ENCODE peak calls at places on chromosomes 4 and X, in seven cellular contexts. W is neuronal stem cell, I is H9, T is H1, D is mesenchymal stem cell, M is mesendoderm, H is trophoblast cell. S is an unnamed sample. For H3K4me1, the result is how much of the 10 kb centered on the place peaks cover.

GRCh38 chr4:183550345-183551080 is 45.7 kb downstream of the ING2 start:
- DNase-seq in W (no peak), I (no peak), T (no peak), D (no peak), M (no peak), H (no peak), S (no peak)

GRCh38 chr4:95363579-95363965 is 185.2 kb downstream of the UNC5C start:
- DNase-seq in W (no peak), I (no peak), T (no peak), D (no peak), M (no peak), H (no peak), S (no peak)

GRCh38 chr4:188439641-188440311 is 300.5 kb downstream of the TRIML1 start:
- DNase-seq in W (no peak), I (no peak), T (no peak), D (no peak), M (no peak), H (no peak), S (peak)

GRCh38 chr4:104491826-104492771 is 2.6 kb downstream of the CXXC4 start:
- DNase-seq in W (peak), I (peak), T (no peak), D (peak), M (peak), H (peak), S (no peak)

GRCh38 chr4:844752-845232 is 18.9 kb upstream of the CPLX1 start:
- DNase-seq in W (no peak), I (no peak), T (no peak), D (no peak), M (no peak), H (no peak), S (no peak)

GRCh38 chrX:20333672-20334071 is 67.0 kb upstream of the RPS6KA3 start:
- DNase-seq in W (no peak), I (no peak), T (no peak), D (no peak), M (no peak), H (no peak), S (no peak)

GRCh38 chr4:25441519-25442117 is 64.6 kb downstream of the ANAPC4 start:
- DNase-seq in W (peak), I (peak), T (no peak), D (peak), M (peak), H (peak), S (peak)

GRCh38 chr4:172547724-172548123 is 620.9 kb upstream of the GALNT7 start:
- DNase-seq in W (no peak), I (no peak), T (no peak), D (peak), M (no peak), H (no peak), S (no peak)

GRCh38 chrX:110341189-110342035 is 17.2 kb upstream of the RTL9 start:
- DNase-seq in W (no peak), I (no peak), T (no peak), D (peak), M (peak), H (peak), S (peak)

GRCh38 chrX:63012574-63012973 is 338.6 kb downstream of the SPIN4 start:
- DNase-seq in W (no peak), I (no peak), T (no peak), D (no peak), M (no peak), H (no peak), S (no peak)

GRCh38 chr4:62548108-62548524 is 1348.0 kb downstream of the ADGRL3 start:
- DNase-seq in W (no peak), I (peak), T (peak), D (no peak), M (peak), H (no peak), S (no peak)

GRCh38 chrX:69050051-69050785 is 115.0 kb downstream of the PJA1 start:
- DNase-seq in W (no peak), I (peak), T (no peak), D (no peak), M (peak), H (peak), S (no peak)

GRCh38 chr4:6527259-6527658 is 47.7 kb upstream of the MAN2B2 start:
- DNase-seq in W (no peak), I (no peak), T (no peak), D (no peak), M (no peak), H (no peak), S (no peak)

GRCh38 chr4:26792639-26793038 is 68.0 kb upstream of the STIM2 start:
- DNase-seq in W (no peak), I (no peak), T (no peak), D (no peak), M (no peak), H (no peak), S (no peak)

GRCh38 chr4:85867281-85867680 is 392.3 kb downstream of the ARHGAP24 start:
- DNase-seq in W (no peak), I (no peak), T (no peak), D (no peak), M (no peak), H (no peak), S (no peak)

GRCh38 chrX:129557844-129558243 is 17.8 kb downstream of the OCRL start:
- DNase-seq in W (no peak), I (no peak), T (no peak), D (no peak), M (no peak), H (no peak), S (peak)

GRCh38 chrX:130100180-130100579 is 10.1 kb downstream of the ELF4 start:
- DNase-seq in W (no peak), I (no peak), T (no peak), D (no peak), M (no peak), H (peak), S (no peak)

GRCh38 chrX:154490021-154490413 is 412 bp downstream of the SLC10A3 start:
- DNase-seq in W (no peak), I (no peak), T (no peak), D (peak), M (peak), H (peak), S (peak)

GRCh38 chrX:20522420-20522819 is 255.7 kb upstream of the RPS6KA3 start:
- DNase-seq in W (no peak), I (no peak), T (no peak), D (no peak), M (no peak), H (no peak), S (peak)

GRCh38 chr4:94452476-94453300 is 946 bp downstream of the PDLIM5 start:
- DNase-seq in W (peak), I (peak), T (peak), D (peak), M (peak), H (peak), S (peak)

GRCh38 chr4:138669479-138670165 is 346.0 kb upstream of the NOCT start:
- DNase-seq in W (no peak), I (no peak), T (no peak), D (peak), M (no peak), H (no peak), S (peak)

GRCh38 chr4:6295495-6295894 is 25.8 kb downstream of the WFS1 start:
- DNase-seq in W (no peak), I (no peak), T (no peak), D (no peak), M (no peak), H (no peak), S (no peak)

GRCh38 chr4:83231620-83232056 is 53.0 kb downstream of the COQ2 start:
- DNase-seq in W (no peak), I (no peak), T (no peak), D (peak), M (no peak), H (peak), S (no peak)

GRCh38 chrX:16160729-16161128 is 6.6 kb upstream of the MAGEB17 start:
- DNase-seq in W (no peak), I (no peak), T (no peak), D (peak), M (peak), H (peak), S (peak)

GRCh38 chr4:53196872-53197759 is 168.7 kb downstream of the SCFD2 start:
- DNase-seq in W (peak), I (no peak), T (no peak), D (peak), M (peak), H (peak), S (peak)

GRCh38 chr4:141215972-141216761 is 4.5 kb upstream of the ZNF330 start:
- DNase-seq in W (no peak), I (no peak), T (no peak), D (no peak), M (no peak), H (peak), S (no peak)

GRCh38 chr4:141223418-141223817 is 2.7 kb downstream of the ZNF330 start:
- DNase-seq in W (no peak), I (no peak), T (no peak), D (no peak), M (no peak), H (no peak), S (no peak)

GRCh38 chr4:141215030-141215429 is 5.7 kb upstream of the ZNF330 start:
- DNase-seq in W (no peak), I (no peak), T (no peak), D (no peak), M (no peak), H (no peak), S (no peak)

GRCh38 chr4:141220655-141221605 is at the start of gene ZNF330:
- DNase-seq in W (peak), I (peak), T (peak), D (peak), M (peak), H (peak), S (peak)

GRCh38 chr4:141220271-141220654 is 432 bp upstream of the ZNF330 start:
- DNase-seq in W (no peak), I (peak), T (no peak), D (no peak), M (peak), H (peak), S (no peak)
- H2BK5ac ChIP-seq in W (no peak), I (no peak), T (no peak), D (no peak), M (no peak), H (no peak), S (peak)

GRCh38 chr4:2871911-2872310 is 28.3 kb downstream of the ADD1 start:
- DNase-seq in W (no peak), I (no peak), T (no peak), D (no peak), M (no peak), H (no peak), S (no peak)
- H3K4me1 ChIP-seq in W (under half), I (under half), T (under half), D (under half), M (under half), H (under half), S (under half)

GRCh38 chr4:41580007-41580406 is 42.0 kb downstream of the LIMCH1 start:
- DNase-seq in W (no peak), I (no peak), T (no peak), D (no peak), M (no peak), H (no peak), S (no peak)
- H2BK5ac ChIP-seq in W (no peak), I (no peak), T (no peak), D (no peak), M (no peak), H (no peak), S (no peak)

GRCh38 chr4:47068986-47069385 is 37.6 kb downstream of the GABRB1 start:
- DNase-seq in W (no peak), I (no peak), T (no peak), D (no peak), M (no peak), H (no peak), S (peak)

GRCh38 chr4:47075919-47076318 is 44.6 kb downstream of the GABRB1 start:
- DNase-seq in W (no peak), I (no peak), T (no peak), D (no peak), M (no peak), H (no peak), S (no peak)

GRCh38 chr4:47075241-47075640 is 43.9 kb downstream of the GABRB1 start:
- DNase-seq in W (no peak), I (no peak), T (no peak), D (no peak), M (no peak), H (no peak), S (peak)

GRCh38 chr4:47074836-47075235 is 43.5 kb downstream of the GABRB1 start:
- DNase-seq in W (no peak), I (no peak), T (no peak), D (no peak), M (no peak), H (no peak), S (peak)

GRCh38 chr4:47071863-47072441 is 40.6 kb downstream of the GABRB1 start:
- DNase-seq in W (no peak), I (no peak), T (no peak), D (peak), M (no peak), H (no peak), S (peak)
- H3K4me1 ChIP-seq in W (under half), I (under half), T (under half), D (under half), M (under half), H (under half), S (under half)

GRCh38 chr4:10161146-10161545 is 44.5 kb upstream of the WDR1 start:
- DNase-seq in W (no peak), I (no peak), T (no peak), D (no peak), M (no peak), H (peak), S (peak)

GRCh38 chr4:10158355-10158942 is 41.9 kb upstream of the WDR1 start:
- DNase-seq in W (no peak), I (no peak), T (no peak), D (no peak), M (no peak), H (no peak), S (peak)

GRCh38 chr4:10160280-10160856 is 43.8 kb upstream of the WDR1 start:
- DNase-seq in W (no peak), I (peak), T (no peak), D (peak), M (peak), H (peak), S (peak)

GRCh38 chr4:10159671-10160070 is 43.1 kb upstream of the WDR1 start:
- DNase-seq in W (no peak), I (no peak), T (no peak), D (no peak), M (no peak), H (peak), S (no peak)

DNA sequence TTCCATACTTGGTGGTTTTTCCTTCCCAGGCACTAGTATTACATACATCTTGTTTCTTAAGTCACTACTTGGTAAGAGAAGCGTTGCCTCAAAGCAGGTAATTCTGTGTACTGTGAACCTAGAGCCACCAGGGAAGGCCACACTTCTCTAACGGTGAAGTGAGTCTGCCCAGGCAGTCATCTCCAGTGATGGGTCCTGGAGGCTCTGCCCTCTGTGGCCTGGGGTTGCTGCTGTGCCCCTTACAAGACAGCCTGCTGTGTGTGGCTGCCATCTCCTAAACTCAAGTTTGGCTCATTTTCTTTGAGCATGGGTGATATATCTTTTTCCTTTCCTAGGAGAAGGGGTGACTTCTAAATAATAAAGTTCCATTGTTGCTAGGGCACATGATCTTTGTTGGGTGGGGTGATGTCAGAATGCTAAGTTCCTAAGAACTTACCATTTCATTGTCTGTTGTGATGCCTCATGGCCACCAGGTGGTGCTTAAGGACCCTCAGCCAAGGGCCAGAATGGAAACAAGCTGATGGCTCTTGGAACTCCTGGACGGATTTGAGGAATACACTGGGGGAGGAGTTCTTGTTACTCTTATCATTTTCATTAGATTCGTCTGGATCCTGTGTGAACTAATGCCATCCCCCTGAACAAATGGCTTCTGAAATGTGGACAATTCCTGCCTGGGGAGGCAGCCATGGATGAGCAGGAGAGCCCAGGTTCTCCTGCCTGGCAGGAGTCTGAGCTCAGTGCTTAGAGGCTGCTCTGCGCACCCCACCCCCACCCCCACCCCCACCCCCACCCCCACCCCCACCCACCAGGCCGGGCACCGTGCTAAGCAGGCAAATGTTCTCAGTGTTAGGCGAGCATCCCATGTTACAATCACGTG is 41.1 kb upstream of the WDR1 start:
- DNase-seq in W (peak), I (peak), T (peak), D (peak), M (peak), H (peak), S (peak)
- H2BK5ac ChIP-seq in W (no peak), I (no peak), T (no peak), D (no peak), M (no peak), H (no peak), S (no peak)

GRCh38 chr4:80268936-80269335 is 2.5 kb downstream of the FGF5 start:
- DNase-seq in W (no peak), I (no peak), T (no peak), D (peak), M (no peak), H (no peak), S (no peak)

GRCh38 chr4:80270321-80270720 is 3.9 kb downstream of the FGF5 start:
- DNase-seq in W (no peak), I (no peak), T (no peak), D (no peak), M (no peak), H (no peak), S (no peak)

GRCh38 chr4:80266267-80266901 is at the start of gene FGF5:
- DNase-seq in W (peak), I (peak), T (no peak), D (peak), M (peak), H (peak), S (peak)

GRCh38 chr4:80266902-80267380 is 477 bp downstream of the FGF5 start:
- DNase-seq in W (no peak), I (peak), T (no peak), D (peak), M (peak), H (no peak), S (peak)

GRCh38 chr4:80268081-80268823 is 1.8 kb downstream of the FGF5 start:
- DNase-seq in W (no peak), I (peak), T (no peak), D (peak), M (peak), H (no peak), S (peak)
- H3K4me1 ChIP-seq in W (under half), I (under half), T (under half), D (under half), M (under half), H (under half), S (under half)

GRCh38 chr4:68906238-68907137 is 45.1 kb downstream of the UGT2A3 start:
- DNase-seq in W (peak), I (peak), T (no peak), D (no peak), M (peak), H (no peak), S (no peak)
- H2BK5ac ChIP-seq in W (no peak), I (peak), T (peak), D (peak), M (peak), H (peak), S (no peak)